ENCODE peak calls at places on chromosomes 5 and 9, in nine cellular contexts. One of them, this sample, is unnamed.

GRCh38 chr5:122112063-122112462 is 17.3 kb upstream of the ZNF474 start:
- DNase-seq in H7: no peak
- DNase-seq in NCI-H524: no peak
- DNase-seq in AML-193: no peak
- DNase-seq in activated T-helper 1 cell treated with anti-CD3 and anti-CD28 coated beads, Interleukin-2, amount 50 U/mL, for 16 hours: no peak
- DNase-seq in mesendoderm: no peak
- DNase-seq in cardiac septum: no peak
- DNase-seq in erythroblast: peak
- DNase-seq in NCI-H510A: no peak
- DNase-seq in this sample: no peak

GRCh38 chr5:17132444-17133083 is 84.9 kb upstream of the BASP1 start:
- DNase-seq in cardiac septum: no peak
- DNase-seq in erythroblast: peak
- DNase-seq in NCI-H524: peak
- DNase-seq in NCI-H510A: no peak
- DNase-seq in activated T-helper 1 cell treated with anti-CD3 and anti-CD28 coated beads, Interleukin-2, amount 50 U/mL, for 16 hours: no peak
- DNase-seq in AML-193: peak
- DNase-seq in H7: peak
- DNase-seq in mesendoderm: peak
- DNase-seq in this sample: no peak

GRCh38 chr9:20835364-20836286 is 151.6 kb downstream of the FOCAD start:
- DNase-seq in mesendoderm: peak
- DNase-seq in AML-193: no peak
- DNase-seq in H7: peak
- DNase-seq in NCI-H524: no peak
- DNase-seq in activated T-helper 1 cell treated with anti-CD3 and anti-CD28 coated beads, Interleukin-2, amount 50 U/mL, for 16 hours: no peak
- DNase-seq in NCI-H510A: no peak
- DNase-seq in cardiac septum: no peak
- DNase-seq in erythroblast: no peak
- DNase-seq in this sample: no peak

GRCh38 chr9:95268681-95269080 is 48.8 kb downstream of the FANCC start:
- DNase-seq in NCI-H524: peak
- DNase-seq in mesendoderm: peak
- DNase-seq in NCI-H510A: peak
- DNase-seq in AML-193: no peak
- DNase-seq in H7: peak
- DNase-seq in erythroblast: peak
- DNase-seq in cardiac septum: no peak
- DNase-seq in activated T-helper 1 cell treated with anti-CD3 and anti-CD28 coated beads, Interleukin-2, amount 50 U/mL, for 16 hours: no peak
- DNase-seq in this sample: no peak

GRCh38 chr5:140056880-140057279 is 13.8 kb upstream of the NRG2 start:
- DNase-seq in H7: no peak
- DNase-seq in NCI-H524: no peak
- DNase-seq in NCI-H510A: no peak
- DNase-seq in AML-193: no peak
- DNase-seq in cardiac septum: no peak
- DNase-seq in erythroblast: no peak
- DNase-seq in activated T-helper 1 cell treated with anti-CD3 and anti-CD28 coated beads, Interleukin-2, amount 50 U/mL, for 16 hours: no peak
- DNase-seq in mesendoderm: no peak
- DNase-seq in this sample: no peak

GRCh38 chr5:132388244-132389050 is 18.9 kb downstream of the SLC22A5 start:
- DNase-seq in cardiac septum: no peak
- DNase-seq in mesendoderm: no peak
- DNase-seq in H7: no peak
- DNase-seq in AML-193: no peak
- DNase-seq in activated T-helper 1 cell treated with anti-CD3 and anti-CD28 coated beads, Interleukin-2, amount 50 U/mL, for 16 hours: no peak
- DNase-seq in NCI-H510A: no peak
- DNase-seq in NCI-H524: no peak
- DNase-seq in erythroblast: no peak
- DNase-seq in this sample: no peak

GRCh38 chr5:134604908-134605307 is 27.7 kb downstream of the SAR1B start:
- DNase-seq in activated T-helper 1 cell treated with anti-CD3 and anti-CD28 coated beads, Interleukin-2, amount 50 U/mL, for 16 hours: no peak
- DNase-seq in erythroblast: no peak
- DNase-seq in AML-193: no peak
- DNase-seq in cardiac septum: no peak
- DNase-seq in H7: no peak
- DNase-seq in mesendoderm: no peak
- DNase-seq in NCI-H510A: no peak
- DNase-seq in NCI-H524: no peak
- DNase-seq in this sample: no peak

GRCh38 chr5:137015540-137016116 is 483.5 kb downstream of the SPOCK1 start:
- DNase-seq in cardiac septum: no peak
- DNase-seq in activated T-helper 1 cell treated with anti-CD3 and anti-CD28 coated beads, Interleukin-2, amount 50 U/mL, for 16 hours: no peak
- DNase-seq in NCI-H510A: no peak
- DNase-seq in H7: no peak
- DNase-seq in erythroblast: no peak
- DNase-seq in AML-193: no peak
- DNase-seq in mesendoderm: no peak
- DNase-seq in NCI-H524: no peak
- DNase-seq in this sample: no peak

GRCh38 chr9:17614929-17615328 is 36.1 kb downstream of the SH3GL2 start:
- DNase-seq in mesendoderm: peak
- DNase-seq in NCI-H510A: peak
- DNase-seq in NCI-H524: no peak
- DNase-seq in erythroblast: no peak
- DNase-seq in activated T-helper 1 cell treated with anti-CD3 and anti-CD28 coated beads, Interleukin-2, amount 50 U/mL, for 16 hours: no peak
- DNase-seq in AML-193: no peak
- DNase-seq in H7: no peak
- DNase-seq in cardiac septum: no peak
- DNase-seq in this sample: no peak

GRCh38 chr5:79837707-79838620 is 148.3 kb downstream of the CMYA5 start:
- DNase-seq in activated T-helper 1 cell treated with anti-CD3 and anti-CD28 coated beads, Interleukin-2, amount 50 U/mL, for 16 hours: no peak
- DNase-seq in H7: no peak
- DNase-seq in NCI-H524: no peak
- DNase-seq in NCI-H510A: no peak
- DNase-seq in cardiac septum: no peak
- DNase-seq in erythroblast: no peak
- DNase-seq in mesendoderm: no peak
- DNase-seq in AML-193: no peak
- DNase-seq in this sample: no peak

GRCh38 chr9:78882501-78882900 is 585.6 kb downstream of the PSAT1 start:
- DNase-seq in NCI-H524: no peak
- DNase-seq in erythroblast: no peak
- DNase-seq in NCI-H510A: no peak
- DNase-seq in mesendoderm: no peak
- DNase-seq in H7: no peak
- DNase-seq in activated T-helper 1 cell treated with anti-CD3 and anti-CD28 coated beads, Interleukin-2, amount 50 U/mL, for 16 hours: no peak
- DNase-seq in AML-193: no peak
- DNase-seq in cardiac septum: no peak
- DNase-seq in this sample: no peak

GRCh38 chr5:2135354-2135753 is 252.6 kb upstream of the IRX4 start:
- DNase-seq in mesendoderm: no peak
- DNase-seq in H7: peak
- DNase-seq in AML-193: no peak
- DNase-seq in activated T-helper 1 cell treated with anti-CD3 and anti-CD28 coated beads, Interleukin-2, amount 50 U/mL, for 16 hours: no peak
- DNase-seq in NCI-H510A: no peak
- DNase-seq in erythroblast: no peak
- DNase-seq in NCI-H524: no peak
- DNase-seq in cardiac septum: peak
- DNase-seq in this sample: no peak

GRCh38 chr9:15222313-15222712 is 84.7 kb downstream of the TTC39B start:
- DNase-seq in NCI-H510A: no peak
- DNase-seq in mesendoderm: no peak
- DNase-seq in erythroblast: no peak
- DNase-seq in H7: no peak
- DNase-seq in activated T-helper 1 cell treated with anti-CD3 and anti-CD28 coated beads, Interleukin-2, amount 50 U/mL, for 16 hours: no peak
- DNase-seq in NCI-H524: no peak
- DNase-seq in cardiac septum: no peak
- DNase-seq in AML-193: no peak
- DNase-seq in this sample: no peak

GRCh38 chr5:76402880-76403712 is at the start of gene IQGAP2:
- DNase-seq in erythroblast: peak
- DNase-seq in AML-193: peak
- DNase-seq in H7: peak
- DNase-seq in NCI-H510A: no peak
- DNase-seq in mesendoderm: peak
- DNase-seq in activated T-helper 1 cell treated with anti-CD3 and anti-CD28 coated beads, Interleukin-2, amount 50 U/mL, for 16 hours: peak
- DNase-seq in cardiac septum: peak
- DNase-seq in NCI-H524: peak
- DNase-seq in this sample: no peak

GRCh38 chr9:76510041-76510440 is 51.1 kb downstream of the GCNT1 start:
- DNase-seq in AML-193: no peak
- DNase-seq in NCI-H510A: no peak
- DNase-seq in NCI-H524: no peak
- DNase-seq in erythroblast: no peak
- DNase-seq in mesendoderm: no peak
- DNase-seq in cardiac septum: no peak
- DNase-seq in H7: no peak
- DNase-seq in activated T-helper 1 cell treated with anti-CD3 and anti-CD28 coated beads, Interleukin-2, amount 50 U/mL, for 16 hours: no peak
- DNase-seq in this sample: no peak

GRCh38 chr5:123875444-123876264 is 363.7 kb downstream of the CSNK1G3 start:
- DNase-seq in cardiac septum: no peak
- DNase-seq in NCI-H524: no peak
- DNase-seq in erythroblast: no peak
- DNase-seq in activated T-helper 1 cell treated with anti-CD3 and anti-CD28 coated beads, Interleukin-2, amount 50 U/mL, for 16 hours: no peak
- DNase-seq in mesendoderm: peak
- DNase-seq in AML-193: no peak
- DNase-seq in NCI-H510A: no peak
- DNase-seq in H7: peak
- DNase-seq in this sample: peak

GRCh38 chr9:137205126-137206069 is at the start of the genes NDOR1 and TMEM203:
- DNase-seq in AML-193: peak
- DNase-seq in H7: peak
- DNase-seq in erythroblast: peak
- DNase-seq in NCI-H524: peak
- DNase-seq in cardiac septum: peak
- DNase-seq in NCI-H510A: peak
- DNase-seq in activated T-helper 1 cell treated with anti-CD3 and anti-CD28 coated beads, Interleukin-2, amount 50 U/mL, for 16 hours: peak
- DNase-seq in mesendoderm: peak
- DNase-seq in this sample: peak

GRCh38 chr5:38201158-38201557 is 57.2 kb upstream of the EGFLAM start:
- DNase-seq in erythroblast: no peak
- DNase-seq in NCI-H510A: no peak
- DNase-seq in H7: no peak
- DNase-seq in mesendoderm: no peak
- DNase-seq in cardiac septum: no peak
- DNase-seq in AML-193: no peak
- DNase-seq in NCI-H524: no peak
- DNase-seq in activated T-helper 1 cell treated with anti-CD3 and anti-CD28 coated beads, Interleukin-2, amount 50 U/mL, for 16 hours: no peak
- DNase-seq in this sample: no peak

GRCh38 chr5:81361600-81361999 is 32.3 kb downstream of the ACOT12 start:
- DNase-seq in H7: no peak
- DNase-seq in NCI-H524: peak
- DNase-seq in mesendoderm: no peak
- DNase-seq in AML-193: no peak
- DNase-seq in erythroblast: no peak
- DNase-seq in NCI-H510A: no peak
- DNase-seq in cardiac septum: no peak
- DNase-seq in activated T-helper 1 cell treated with anti-CD3 and anti-CD28 coated beads, Interleukin-2, amount 50 U/mL, for 16 hours: no peak
- DNase-seq in this sample: no peak

GRCh38 chr9:83304686-83305085 is 233.5 kb downstream of the FRMD3 start:
- DNase-seq in AML-193: no peak
- DNase-seq in cardiac septum: peak
- DNase-seq in mesendoderm: no peak
- DNase-seq in H7: peak
- DNase-seq in activated T-helper 1 cell treated with anti-CD3 and anti-CD28 coated beads, Interleukin-2, amount 50 U/mL, for 16 hours: no peak
- DNase-seq in NCI-H510A: no peak
- DNase-seq in NCI-H524: no peak
- DNase-seq in erythroblast: no peak
- DNase-seq in this sample: peak

GRCh38 chr9:126093771-126094170 is 232.9 kb upstream of the MVB12B start:
- DNase-seq in AML-193: no peak
- DNase-seq in NCI-H524: no peak
- DNase-seq in activated T-helper 1 cell treated with anti-CD3 and anti-CD28 coated beads, Interleukin-2, amount 50 U/mL, for 16 hours: no peak
- DNase-seq in NCI-H510A: no peak
- DNase-seq in H7: peak
- DNase-seq in cardiac septum: no peak
- DNase-seq in mesendoderm: no peak
- DNase-seq in erythroblast: peak
- DNase-seq in this sample: no peak

GRCh38 chr9:124257865-124258764 is at the start of gene NEK6:
- DNase-seq in NCI-H510A: no peak
- DNase-seq in activated T-helper 1 cell treated with anti-CD3 and anti-CD28 coated beads, Interleukin-2, amount 50 U/mL, for 16 hours: no peak
- DNase-seq in H7: peak
- DNase-seq in erythroblast: peak
- DNase-seq in AML-193: no peak
- DNase-seq in cardiac septum: no peak
- DNase-seq in mesendoderm: no peak
- DNase-seq in NCI-H524: no peak
- DNase-seq in this sample: no peak

GRCh38 chr5:83484294-83484693 is 12.8 kb downstream of the VCAN start:
- DNase-seq in H7: no peak
- DNase-seq in AML-193: no peak
- DNase-seq in erythroblast: no peak
- DNase-seq in activated T-helper 1 cell treated with anti-CD3 and anti-CD28 coated beads, Interleukin-2, amount 50 U/mL, for 16 hours: no peak
- DNase-seq in cardiac septum: no peak
- DNase-seq in mesendoderm: no peak
- DNase-seq in NCI-H524: no peak
- DNase-seq in NCI-H510A: no peak
- DNase-seq in this sample: no peak

GRCh38 chr9:94140791-94141790 is 56.8 kb downstream of the PTPDC1 start:
- DNase-seq in AML-193: no peak
- DNase-seq in NCI-H524: no peak
- DNase-seq in activated T-helper 1 cell treated with anti-CD3 and anti-CD28 coated beads, Interleukin-2, amount 50 U/mL, for 16 hours: no peak
- DNase-seq in H7: no peak
- DNase-seq in cardiac septum: no peak
- DNase-seq in erythroblast: no peak
- DNase-seq in mesendoderm: peak
- DNase-seq in NCI-H510A: no peak
- DNase-seq in this sample: no peak

GRCh38 chr5:140041492-140042421 is 1.3 kb downstream of the NRG2 start:
- DNase-seq in erythroblast: no peak
- DNase-seq in activated T-helper 1 cell treated with anti-CD3 and anti-CD28 coated beads, Interleukin-2, amount 50 U/mL, for 16 hours: no peak
- DNase-seq in NCI-H510A: no peak
- DNase-seq in mesendoderm: peak
- DNase-seq in NCI-H524: peak
- DNase-seq in AML-193: no peak
- DNase-seq in cardiac septum: peak
- DNase-seq in H7: peak
- DNase-seq in this sample: peak

GRCh38 chr9:105305834-105306233 is 61.4 kb downstream of the SLC44A1 start:
- DNase-seq in H7: no peak
- DNase-seq in activated T-helper 1 cell treated with anti-CD3 and anti-CD28 coated beads, Interleukin-2, amount 50 U/mL, for 16 hours: no peak
- DNase-seq in NCI-H524: no peak
- DNase-seq in mesendoderm: no peak
- DNase-seq in erythroblast: no peak
- DNase-seq in AML-193: no peak
- DNase-seq in NCI-H510A: no peak
- DNase-seq in cardiac septum: no peak
- DNase-seq in this sample: no peak

GRCh38 chr5:95741458-95741857 is 10.3 kb downstream of the RHOBTB3 start:
- DNase-seq in NCI-H524: no peak
- DNase-seq in cardiac septum: no peak
- DNase-seq in mesendoderm: no peak
- DNase-seq in erythroblast: peak
- DNase-seq in H7: no peak
- DNase-seq in AML-193: no peak
- DNase-seq in NCI-H510A: no peak
- DNase-seq in activated T-helper 1 cell treated with anti-CD3 and anti-CD28 coated beads, Interleukin-2, amount 50 U/mL, for 16 hours: no peak
- DNase-seq in this sample: no peak

GRCh38 chr5:54484219-54484894 is 28.9 kb downstream of the HSPB3 start:
- DNase-seq in AML-193: no peak
- DNase-seq in NCI-H510A: no peak
- DNase-seq in erythroblast: no peak
- DNase-seq in cardiac septum: no peak
- DNase-seq in NCI-H524: no peak
- DNase-seq in activated T-helper 1 cell treated with anti-CD3 and anti-CD28 coated beads, Interleukin-2, amount 50 U/mL, for 16 hours: no peak
- DNase-seq in mesendoderm: no peak
- DNase-seq in H7: no peak
- DNase-seq in this sample: no peak

GRCh38 chr5:122775713-122776084 is 819 bp downstream of the SNX2 start:
- DNase-seq in AML-193: peak
- DNase-seq in cardiac septum: no peak
- DNase-seq in mesendoderm: no peak
- DNase-seq in activated T-helper 1 cell treated with anti-CD3 and anti-CD28 coated beads, Interleukin-2, amount 50 U/mL, for 16 hours: no peak
- DNase-seq in H7: no peak
- DNase-seq in NCI-H510A: no peak
- DNase-seq in erythroblast: peak
- DNase-seq in NCI-H524: no peak
- DNase-seq in this sample: no peak

GRCh38 chr5:160970605-160971191 is 118.7 kb upstream of the ATP10B start:
- DNase-seq in cardiac septum: no peak
- DNase-seq in H7: peak
- DNase-seq in erythroblast: no peak
- DNase-seq in NCI-H510A: no peak
- DNase-seq in mesendoderm: peak
- DNase-seq in activated T-helper 1 cell treated with anti-CD3 and anti-CD28 coated beads, Interleukin-2, amount 50 U/mL, for 16 hours: no peak
- DNase-seq in NCI-H524: no peak
- DNase-seq in AML-193: no peak
- DNase-seq in this sample: no peak

GRCh38 chr9:128903871-128904371 is 16.9 kb upstream of the PHYHD1 start:
- DNase-seq in NCI-H510A: no peak
- DNase-seq in NCI-H524: no peak
- DNase-seq in AML-193: no peak
- DNase-seq in cardiac septum: no peak
- DNase-seq in erythroblast: no peak
- DNase-seq in activated T-helper 1 cell treated with anti-CD3 and anti-CD28 coated beads, Interleukin-2, amount 50 U/mL, for 16 hours: no peak
- DNase-seq in mesendoderm: no peak
- DNase-seq in H7: no peak
- DNase-seq in this sample: no peak

This sample was measured in dorsolateral prefrontal cortex.